ENCODE peak calls at places on chromosomes 5 and 9, in four cellular contexts. One of them, this sample, is unnamed.

GRCh38 chr5:6636293-6636692 is 3.1 kb downstream of the SRD5A1 start:
- DNase-seq in endothelial cell of umbilical vein: no peak
- DNase-seq in HCT116: no peak
- DNase-seq in H1: no peak
- DNase-seq in this sample: no peak

GRCh38 chr9:16075695-16076094 is 522.9 kb downstream of the CCDC171 start:
- DNase-seq in endothelial cell of umbilical vein: no peak
- DNase-seq in HCT116: no peak
- DNase-seq in H1: no peak
- DNase-seq in this sample: no peak

GRCh38 chr9:72210522-72210921 is 61.3 kb downstream of the GDA start:
- DNase-seq in endothelial cell of umbilical vein: no peak
- DNase-seq in HCT116: no peak
- DNase-seq in H1: no peak
- DNase-seq in this sample: no peak

GRCh38 chr5:82295959-82296557 is 17.9 kb upstream of the RPS23 start:
- DNase-seq in endothelial cell of umbilical vein: no peak
- DNase-seq in HCT116: no peak
- DNase-seq in H1: no peak
- DNase-seq in this sample: no peak

GRCh38 chr9:131891578-131891977 is 151.7 kb upstream of the RAPGEF1 start:
- DNase-seq in endothelial cell of umbilical vein: no peak
- DNase-seq in HCT116: no peak
- DNase-seq in H1: no peak
- DNase-seq in this sample: no peak

GRCh38 chr9:36677611-36678010 is 104.9 kb downstream of the MELK start:
- DNase-seq in endothelial cell of umbilical vein: peak
- DNase-seq in HCT116: no peak
- DNase-seq in H1: no peak
- DNase-seq in this sample: peak

GRCh38 chr5:16975950-16976624 is 40.0 kb upstream of the MYO10 start:
- DNase-seq in endothelial cell of umbilical vein: no peak
- DNase-seq in HCT116: no peak
- DNase-seq in H1: no peak
- DNase-seq in this sample: no peak

GRCh38 chr9:26535146-26535545 is 357.5 kb downstream of the CAAP1 start:
- DNase-seq in endothelial cell of umbilical vein: no peak
- DNase-seq in HCT116: no peak
- DNase-seq in H1: no peak
- DNase-seq in this sample: no peak

GRCh38 chr5:53373420-53374188 is 106.8 kb upstream of the FST start:
- DNase-seq in endothelial cell of umbilical vein: peak
- DNase-seq in HCT116: no peak
- DNase-seq in H1: no peak
- DNase-seq in this sample: no peak

GRCh38 chr9:112112519-112112918 is 62.6 kb downstream of the SUSD1 start:
- DNase-seq in endothelial cell of umbilical vein: peak
- DNase-seq in HCT116: peak
- DNase-seq in H1: no peak
- DNase-seq in this sample: no peak

GRCh38 chr9:108609227-108609894 is 246.4 kb downstream of the ACTL7B start:
- DNase-seq in endothelial cell of umbilical vein: no peak
- DNase-seq in HCT116: no peak
- DNase-seq in H1: no peak
- DNase-seq in this sample: no peak

GRCh38 chr9:89386797-89387196 is 68.5 kb downstream of the SECISBP2 start:
- DNase-seq in endothelial cell of umbilical vein: no peak
- DNase-seq in HCT116: no peak
- DNase-seq in H1: no peak
- DNase-seq in this sample: no peak

GRCh38 chr5:176573564-176574296 is 24.6 kb downstream of the CDHR2 start:
- DNase-seq in endothelial cell of umbilical vein: peak
- DNase-seq in HCT116: peak
- DNase-seq in H1: no peak
- DNase-seq in this sample: no peak

GRCh38 chr9:26773054-26773453 is 119.5 kb downstream of the CAAP1 start:
- DNase-seq in endothelial cell of umbilical vein: no peak
- DNase-seq in HCT116: no peak
- DNase-seq in H1: no peak
- DNase-seq in this sample: no peak

GRCh38 chr5:16792278-16793275 is 143.5 kb downstream of the MYO10 start:
- DNase-seq in endothelial cell of umbilical vein: no peak
- DNase-seq in HCT116: no peak
- DNase-seq in H1: no peak
- DNase-seq in this sample: no peak

GRCh38 chr9:69674741-69675438 is 2.7 kb upstream of the APBA1 start:
- DNase-seq in endothelial cell of umbilical vein: peak
- DNase-seq in HCT116: no peak
- DNase-seq in H1: no peak
- DNase-seq in this sample: no peak

GRCh38 chr5:74766348-74766886 is 500 bp downstream of the GFM2 start:
- DNase-seq in endothelial cell of umbilical vein: peak
- DNase-seq in HCT116: peak
- DNase-seq in H1: no peak
- DNase-seq in this sample: peak

GRCh38 chr9:18896531-18897179 is 136.4 kb downstream of the SAXO1 start:
- DNase-seq in endothelial cell of umbilical vein: no peak
- DNase-seq in HCT116: no peak
- DNase-seq in H1: no peak
- DNase-seq in this sample: no peak

GRCh38 chr5:119063579-119064379 is 7.1 kb upstream of the DMXL1 start:
- DNase-seq in endothelial cell of umbilical vein: no peak
- DNase-seq in HCT116: no peak
- DNase-seq in H1: no peak
- DNase-seq in this sample: no peak
- TF ChIP-seq POLR2AphosphoS5 in endothelial cell of umbilical vein: no peak
- TF ChIP-seq POLR2AphosphoS5 in HCT116: no peak
- TF ChIP-seq POLR2AphosphoS5 in H1: no peak
- TF ChIP-seq POLR2AphosphoS5 in this sample: no peak

GRCh38 chr5:39521098-39521860 is 96.5 kb upstream of the DAB2 start:
- DNase-seq in endothelial cell of umbilical vein: no peak
- DNase-seq in HCT116: no peak
- DNase-seq in H1: no peak
- DNase-seq in this sample: no peak

GRCh38 chr5:39520232-39520572 is 95.4 kb upstream of the DAB2 start:
- DNase-seq in endothelial cell of umbilical vein: peak
- DNase-seq in HCT116: no peak
- DNase-seq in H1: no peak
- DNase-seq in this sample: no peak

GRCh38 chr5:39517800-39518199 is 93.0 kb upstream of the DAB2 start:
- DNase-seq in endothelial cell of umbilical vein: peak
- DNase-seq in HCT116: no peak
- DNase-seq in H1: no peak
- DNase-seq in this sample: no peak

GRCh38 chr5:39518516-39518915 is 93.7 kb upstream of the DAB2 start:
- DNase-seq in endothelial cell of umbilical vein: peak
- DNase-seq in HCT116: no peak
- DNase-seq in H1: no peak
- DNase-seq in this sample: peak

DNA sequence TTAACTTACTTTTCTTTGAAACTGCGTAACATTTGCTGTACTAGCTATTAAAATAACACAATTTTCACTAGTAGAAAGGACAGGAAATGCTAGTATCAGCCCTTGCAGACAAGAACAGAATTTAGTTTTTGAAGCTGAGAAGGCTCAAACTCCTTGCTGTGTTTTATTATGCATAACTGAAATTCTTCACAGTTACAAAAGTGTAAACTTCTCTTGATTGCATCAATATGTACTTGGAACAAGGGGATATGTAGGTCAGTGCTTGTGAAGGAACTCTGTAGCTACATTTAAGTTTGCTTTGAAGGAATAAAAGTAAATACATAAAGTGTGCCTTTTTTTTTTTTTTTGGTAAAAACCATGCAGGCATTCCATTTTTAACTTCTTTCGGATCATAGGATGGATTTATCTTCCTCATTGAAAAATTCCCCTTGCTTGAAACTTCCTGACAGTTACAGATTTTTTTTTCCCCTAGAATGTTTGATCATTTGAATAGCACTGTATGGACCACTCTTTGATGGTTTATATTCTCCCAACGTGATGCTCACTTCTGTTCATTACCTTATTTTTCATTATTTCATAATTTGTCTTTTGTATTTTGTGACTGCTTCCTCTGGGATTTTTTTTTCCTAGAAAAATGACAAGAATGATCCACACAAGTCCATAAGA is 94.9 kb upstream of the DAB2 start:
- DNase-seq in endothelial cell of umbilical vein: peak
- DNase-seq in HCT116: no peak
- DNase-seq in H1: no peak
- DNase-seq in this sample: peak
- H3K9ac ChIP-seq in endothelial cell of umbilical vein: peak
- H3K9ac ChIP-seq in HCT116: no peak
- H3K9ac ChIP-seq in H1: no peak
- H3K9ac ChIP-seq in this sample: peak

GRCh38 chr9:129138476-129139232 is 27.4 kb downstream of the PTPA start:
- DNase-seq in endothelial cell of umbilical vein: peak
- DNase-seq in HCT116: no peak
- DNase-seq in H1: no peak
- DNase-seq in this sample: no peak

GRCh38 chr9:129139233-129139992 is 28.2 kb downstream of the PTPA start:
- DNase-seq in endothelial cell of umbilical vein: peak
- DNase-seq in HCT116: peak
- DNase-seq in H1: peak
- DNase-seq in this sample: peak

GRCh38 chr9:129140397-129141065 is 29.3 kb downstream of the PTPA start:
- DNase-seq in endothelial cell of umbilical vein: peak
- DNase-seq in HCT116: no peak
- DNase-seq in H1: no peak
- DNase-seq in this sample: no peak

GRCh38 chr9:129141066-129142041 is 30.1 kb downstream of the PTPA start:
- DNase-seq in endothelial cell of umbilical vein: peak
- DNase-seq in HCT116: no peak
- DNase-seq in H1: no peak
- DNase-seq in this sample: no peak

GRCh38 chr9:129139993-129140396 is 28.8 kb downstream of the PTPA start:
- DNase-seq in endothelial cell of umbilical vein: peak
- DNase-seq in HCT116: peak
- DNase-seq in H1: peak
- DNase-seq in this sample: peak
- TF ChIP-seq POLR2AphosphoS5 in endothelial cell of umbilical vein: peak
- TF ChIP-seq POLR2AphosphoS5 in HCT116: peak
- TF ChIP-seq POLR2AphosphoS5 in H1: peak
- TF ChIP-seq POLR2AphosphoS5 in this sample: peak

GRCh38 chr5:37722236-37723146 is 117.3 kb downstream of the GDNF start:
- DNase-seq in endothelial cell of umbilical vein: peak
- DNase-seq in HCT116: peak
- DNase-seq in H1: no peak
- DNase-seq in this sample: no peak
- H3K9ac ChIP-seq in endothelial cell of umbilical vein: no peak
- H3K9ac ChIP-seq in HCT116: no peak
- H3K9ac ChIP-seq in H1: no peak
- H3K9ac ChIP-seq in this sample: no peak

GRCh38 chr5:38758774-38759423 is 86.9 kb upstream of the OSMR start:
- DNase-seq in endothelial cell of umbilical vein: no peak
- DNase-seq in HCT116: no peak
- DNase-seq in H1: no peak
- DNase-seq in this sample: no peak

GRCh38 chr5:38755171-38755570 is 90.6 kb upstream of the OSMR start:
- DNase-seq in endothelial cell of umbilical vein: no peak
- DNase-seq in HCT116: no peak
- DNase-seq in H1: no peak
- DNase-seq in this sample: no peak

GRCh38 chr5:38756068-38756467 is 89.7 kb upstream of the OSMR start:
- DNase-seq in endothelial cell of umbilical vein: no peak
- DNase-seq in HCT116: no peak
- DNase-seq in H1: no peak
- DNase-seq in this sample: no peak

GRCh38 chr5:38753776-38754175 is 92.0 kb upstream of the OSMR start:
- DNase-seq in endothelial cell of umbilical vein: no peak
- DNase-seq in HCT116: no peak
- DNase-seq in H1: no peak
- DNase-seq in this sample: no peak

DNA sequence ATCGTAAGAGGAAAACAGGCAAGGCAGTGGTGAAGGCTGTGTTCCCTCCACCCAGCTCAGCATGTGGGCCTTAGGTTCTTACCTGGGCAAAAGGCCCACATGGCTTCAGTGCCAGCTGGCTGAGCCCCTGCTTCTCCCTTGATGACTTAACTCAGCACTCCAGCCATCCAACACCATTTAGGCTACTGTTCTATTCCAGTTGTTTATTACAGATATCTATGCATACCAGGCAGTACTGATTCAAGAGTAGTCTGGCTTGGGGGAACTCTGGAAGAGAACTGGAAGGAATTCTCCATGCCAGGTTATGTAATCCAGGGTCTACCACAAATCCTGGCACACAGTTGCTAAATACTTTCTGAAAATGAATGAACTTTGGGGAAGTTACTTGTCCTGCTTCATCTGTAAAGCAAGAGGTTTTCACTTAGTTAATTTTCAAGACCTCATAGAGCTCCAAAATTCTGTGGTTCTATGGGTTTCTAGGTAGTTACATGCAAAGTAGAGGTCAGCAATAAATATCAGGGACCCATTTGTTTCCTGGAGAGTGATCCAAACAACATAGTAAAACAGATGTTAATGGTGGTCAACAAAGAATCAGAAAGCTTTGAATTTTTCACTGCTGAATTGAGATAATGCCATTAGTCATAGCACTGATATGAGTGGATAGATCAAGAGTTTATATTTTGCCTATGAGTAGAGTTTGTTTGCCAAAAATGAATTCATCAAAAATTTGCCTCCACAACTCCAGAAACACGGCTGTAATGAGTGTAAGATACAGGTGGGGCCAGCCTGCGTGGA is 88.2 kb upstream of the OSMR start:
- DNase-seq in endothelial cell of umbilical vein: no peak
- DNase-seq in HCT116: no peak
- DNase-seq in H1: no peak
- DNase-seq in this sample: no peak
- TF ChIP-seq POLR2AphosphoS5 in endothelial cell of umbilical vein: no peak
- TF ChIP-seq POLR2AphosphoS5 in HCT116: no peak
- TF ChIP-seq POLR2AphosphoS5 in H1: no peak
- TF ChIP-seq POLR2AphosphoS5 in this sample: no peak